ENCODE peak calls at places on chromosomes 4 and X, in four cellular contexts. One of them, this sample, is unnamed.

GRCh38 chr4:177182156-177182555 is 127.5 kb upstream of the NEIL3 start:
- DNase-seq in Calu3: no peak
- DNase-seq in activated CD8-positive, alpha-beta memory T cell treated with anti-CD3 and anti-CD28 coated beads for 48 hours: no peak
- DNase-seq in colonic mucosa: no peak
- DNase-seq in this sample: no peak

GRCh38 chr4:1413687-1414479 is 7.6 kb upstream of the NKX1-1 start:
- DNase-seq in Calu3: no peak
- DNase-seq in activated CD8-positive, alpha-beta memory T cell treated with anti-CD3 and anti-CD28 coated beads for 48 hours: no peak
- DNase-seq in colonic mucosa: no peak
- DNase-seq in this sample: no peak

GRCh38 chr4:95091272-95091671 is 333.5 kb downstream of the BMPR1B start:
- DNase-seq in Calu3: peak; percentile 4
- DNase-seq in activated CD8-positive, alpha-beta memory T cell treated with anti-CD3 and anti-CD28 coated beads for 48 hours: no peak
- DNase-seq in colonic mucosa: no peak
- DNase-seq in this sample: no peak

GRCh38 chr4:165700855-165701254 is 172.2 kb upstream of the TLL1 start:
- DNase-seq in Calu3: no peak
- DNase-seq in activated CD8-positive, alpha-beta memory T cell treated with anti-CD3 and anti-CD28 coated beads for 48 hours: no peak
- DNase-seq in colonic mucosa: no peak
- DNase-seq in this sample: no peak

GRCh38 chr4:168480991-168481588 is 798 bp upstream of the DDX60L start:
- DNase-seq in Calu3: peak; percentile 13
- DNase-seq in activated CD8-positive, alpha-beta memory T cell treated with anti-CD3 and anti-CD28 coated beads for 48 hours: no peak
- DNase-seq in colonic mucosa: peak; percentile 45
- DNase-seq in this sample: peak; percentile 61

GRCh38 chr4:138310498-138310897 is 68.3 kb upstream of the SLC7A11 start:
- DNase-seq in Calu3: no peak
- DNase-seq in activated CD8-positive, alpha-beta memory T cell treated with anti-CD3 and anti-CD28 coated beads for 48 hours: no peak
- DNase-seq in colonic mucosa: no peak
- DNase-seq in this sample: no peak

GRCh38 chr4:38149472-38149871 is 189.3 kb downstream of the PTTG2 start:
- DNase-seq in Calu3: no peak
- DNase-seq in activated CD8-positive, alpha-beta memory T cell treated with anti-CD3 and anti-CD28 coated beads for 48 hours: no peak
- DNase-seq in colonic mucosa: no peak
- DNase-seq in this sample: no peak

GRCh38 chr4:174156239-174156826 is 127.1 kb downstream of the FBXO8 start:
- DNase-seq in Calu3: peak; percentile 2
- DNase-seq in activated CD8-positive, alpha-beta memory T cell treated with anti-CD3 and anti-CD28 coated beads for 48 hours: no peak
- DNase-seq in colonic mucosa: no peak
- DNase-seq in this sample: peak; percentile 36

GRCh38 chr4:104571341-104571740 is 76.6 kb upstream of the CXXC4 start:
- DNase-seq in Calu3: no peak
- DNase-seq in activated CD8-positive, alpha-beta memory T cell treated with anti-CD3 and anti-CD28 coated beads for 48 hours: no peak
- DNase-seq in colonic mucosa: no peak
- DNase-seq in this sample: no peak

GRCh38 chr4:83074086-83074704 is 39.2 kb downstream of the COPS4 start:
- DNase-seq in Calu3: peak; percentile 52
- DNase-seq in activated CD8-positive, alpha-beta memory T cell treated with anti-CD3 and anti-CD28 coated beads for 48 hours: peak; percentile 10
- DNase-seq in colonic mucosa: peak; percentile 66
- DNase-seq in this sample: peak; percentile 26

GRCh38 chr4:37827030-37827705 is 682 bp downstream of the PGM2 start:
- DNase-seq in Calu3: peak; percentile 26
- DNase-seq in activated CD8-positive, alpha-beta memory T cell treated with anti-CD3 and anti-CD28 coated beads for 48 hours: peak; percentile 4
- DNase-seq in colonic mucosa: peak; percentile 53
- DNase-seq in this sample: peak; percentile 24

GRCh38 chr4:165079476-165079875 is 25.8 kb downstream of the TRIM75 start:
- DNase-seq in Calu3: no peak
- DNase-seq in activated CD8-positive, alpha-beta memory T cell treated with anti-CD3 and anti-CD28 coated beads for 48 hours: no peak
- DNase-seq in colonic mucosa: peak; percentile 83
- DNase-seq in this sample: no peak

GRCh38 chrX:24294619-24295018 is 19.2 kb downstream of the SUPT20HL2 start:
- DNase-seq in Calu3: no peak
- DNase-seq in activated CD8-positive, alpha-beta memory T cell treated with anti-CD3 and anti-CD28 coated beads for 48 hours: no peak
- DNase-seq in colonic mucosa: no peak
- DNase-seq in this sample: no peak

GRCh38 chrX:23908219-23909003 is 605 bp downstream of the CXorf58 start:
- DNase-seq in Calu3: no peak
- DNase-seq in activated CD8-positive, alpha-beta memory T cell treated with anti-CD3 and anti-CD28 coated beads for 48 hours: no peak
- DNase-seq in colonic mucosa: no peak
- DNase-seq in this sample: no peak

GRCh38 chr4:173243321-173243720 is 74.7 kb downstream of the GALNT7 start:
- DNase-seq in Calu3: no peak
- DNase-seq in activated CD8-positive, alpha-beta memory T cell treated with anti-CD3 and anti-CD28 coated beads for 48 hours: no peak
- DNase-seq in colonic mucosa: no peak
- DNase-seq in this sample: no peak

GRCh38 chr4:185718578-185719492 is 93.2 kb downstream of the SORBS2 start:
- DNase-seq in Calu3: no peak
- DNase-seq in activated CD8-positive, alpha-beta memory T cell treated with anti-CD3 and anti-CD28 coated beads for 48 hours: no peak
- DNase-seq in colonic mucosa: no peak
- DNase-seq in this sample: no peak

GRCh38 chrX:134075894-134076718 is 90.7 kb upstream of the GPC3 start:
- DNase-seq in Calu3: no peak
- DNase-seq in activated CD8-positive, alpha-beta memory T cell treated with anti-CD3 and anti-CD28 coated beads for 48 hours: no peak
- DNase-seq in colonic mucosa: no peak
- DNase-seq in this sample: no peak

GRCh38 chrX:685120-686032 is 54.8 kb downstream of the SHOX start:
- DNase-seq in Calu3: no peak
- DNase-seq in activated CD8-positive, alpha-beta memory T cell treated with anti-CD3 and anti-CD28 coated beads for 48 hours: no peak
- DNase-seq in colonic mucosa: no peak
- DNase-seq in this sample: no peak

GRCh38 chrX:13140007-13140406 is 95.6 kb upstream of the FAM9C start:
- DNase-seq in Calu3: no peak
- DNase-seq in activated CD8-positive, alpha-beta memory T cell treated with anti-CD3 and anti-CD28 coated beads for 48 hours: no peak
- DNase-seq in colonic mucosa: no peak
- DNase-seq in this sample: no peak

GRCh38 chr4:37453004-37453360 is 208.4 kb downstream of the NWD2 start:
- DNase-seq in Calu3: peak; percentile 67
- DNase-seq in activated CD8-positive, alpha-beta memory T cell treated with anti-CD3 and anti-CD28 coated beads for 48 hours: peak; percentile 3
- DNase-seq in colonic mucosa: peak; percentile 85
- DNase-seq in this sample: peak; percentile 70

GRCh38 chr4:175325230-175325629 is 407.1 kb downstream of the ADAM29 start:
- DNase-seq in Calu3: no peak
- DNase-seq in activated CD8-positive, alpha-beta memory T cell treated with anti-CD3 and anti-CD28 coated beads for 48 hours: no peak
- DNase-seq in colonic mucosa: no peak
- DNase-seq in this sample: no peak

GRCh38 chr4:8265171-8265929 is 4.2 kb upstream of the HTRA3 start:
- DNase-seq in Calu3: no peak
- DNase-seq in activated CD8-positive, alpha-beta memory T cell treated with anti-CD3 and anti-CD28 coated beads for 48 hours: no peak
- DNase-seq in colonic mucosa: no peak
- DNase-seq in this sample: no peak

GRCh38 chr4:83062748-83063147 is 27.8 kb downstream of the COPS4 start:
- DNase-seq in Calu3: no peak
- DNase-seq in activated CD8-positive, alpha-beta memory T cell treated with anti-CD3 and anti-CD28 coated beads for 48 hours: no peak
- DNase-seq in colonic mucosa: no peak
- DNase-seq in this sample: no peak

GRCh38 chrX:135410861-135411627 is 10.7 kb upstream of the SMIM10L2A start:
- DNase-seq in Calu3: no peak
- DNase-seq in activated CD8-positive, alpha-beta memory T cell treated with anti-CD3 and anti-CD28 coated beads for 48 hours: no peak
- DNase-seq in colonic mucosa: no peak
- DNase-seq in this sample: no peak

GRCh38 chrX:75522565-75523411 is at the start of gene ZDHHC15:
- DNase-seq in Calu3: no peak
- DNase-seq in activated CD8-positive, alpha-beta memory T cell treated with anti-CD3 and anti-CD28 coated beads for 48 hours: peak; percentile 0
- DNase-seq in colonic mucosa: peak; percentile 18
- DNase-seq in this sample: no peak

GRCh38 chr4:169014581-169014980 is 4.5 kb upstream of the CBR4 start:
- DNase-seq in Calu3: no peak
- DNase-seq in activated CD8-positive, alpha-beta memory T cell treated with anti-CD3 and anti-CD28 coated beads for 48 hours: no peak
- DNase-seq in colonic mucosa: no peak
- DNase-seq in this sample: no peak

GRCh38 chrX:11188664-11189063 is 77.5 kb downstream of the HCCS start:
- DNase-seq in Calu3: no peak
- DNase-seq in activated CD8-positive, alpha-beta memory T cell treated with anti-CD3 and anti-CD28 coated beads for 48 hours: no peak
- DNase-seq in colonic mucosa: no peak
- DNase-seq in this sample: no peak

GRCh38 chr4:95541094-95541493 is 7.7 kb downstream of the UNC5C start:
- DNase-seq in Calu3: no peak
- DNase-seq in activated CD8-positive, alpha-beta memory T cell treated with anti-CD3 and anti-CD28 coated beads for 48 hours: no peak
- DNase-seq in colonic mucosa: no peak
- DNase-seq in this sample: no peak

GRCh38 chr4:6331018-6331417 is 61.4 kb downstream of the WFS1 start:
- DNase-seq in Calu3: peak; percentile 40
- DNase-seq in activated CD8-positive, alpha-beta memory T cell treated with anti-CD3 and anti-CD28 coated beads for 48 hours: no peak
- DNase-seq in colonic mucosa: no peak
- DNase-seq in this sample: no peak

GRCh38 chr4:56874166-56874565 is 33.5 kb upstream of the REST start:
- DNase-seq in Calu3: no peak
- DNase-seq in activated CD8-positive, alpha-beta memory T cell treated with anti-CD3 and anti-CD28 coated beads for 48 hours: no peak
- DNase-seq in colonic mucosa: peak; percentile 77
- DNase-seq in this sample: no peak

GRCh38 chrX:68693481-68694410 is 46.3 kb downstream of the STARD8 start:
- DNase-seq in Calu3: peak; percentile 47
- DNase-seq in activated CD8-positive, alpha-beta memory T cell treated with anti-CD3 and anti-CD28 coated beads for 48 hours: no peak
- DNase-seq in colonic mucosa: peak; percentile 53
- DNase-seq in this sample: no peak